ENCODE peak calls at places on chromosomes 11 and 22, in six cellular contexts. R is AG10803, G is BJ, A is choroid plexus epithelial cell, C is HCT116, S is sigmoid colon. U is an unnamed sample.

GRCh38 chr22:24807284-24807950 is 1.4 kb downstream of the SGSM1 start:
- DNase-seq in R (no peak), G (no peak), A (peak), C (no peak), S (no peak), U (no peak)

GRCh38 chr22:37214431-37215025 is 2.3 kb upstream of the SSTR3 start:
- DNase-seq in R (no peak), G (no peak), A (no peak), C (no peak), S (peak), U (no peak)

GRCh38 chr11:131924446-131925240 is 554.2 kb downstream of the NTM start:
- DNase-seq in R (peak), G (no peak), A (peak), C (no peak), S (no peak), U (peak)

GRCh38 chr11:122732342-122733300 is 77.1 kb downstream of the UBASH3B start:
- DNase-seq in R (no peak), G (no peak), A (no peak), C (no peak), S (no peak), U (no peak)

GRCh38 chr11:120707098-120707497 is 195.6 kb downstream of the GRIK4 start:
- DNase-seq in R (peak), G (no peak), A (peak), C (no peak), S (no peak), U (no peak)

GRCh38 chr22:22927888-22928665 is 40.5 kb downstream of the IGLL5 start:
- DNase-seq in R (no peak), G (no peak), A (no peak), C (no peak), S (no peak), U (no peak)

GRCh38 chr11:66862559-66863037 is 5.7 kb downstream of the LRFN4 start:
- DNase-seq in R (no peak), G (no peak), A (no peak), C (no peak), S (peak), U (no peak)

GRCh38 chr11:6413791-6414231 is 5.1 kb downstream of the APBB1 start:
- DNase-seq in R (peak), G (no peak), A (no peak), C (no peak), S (no peak), U (no peak)

GRCh38 chr22:29626497-29627195 is 23.2 kb downstream of the NF2 start:
- DNase-seq in R (peak), G (peak), A (peak), C (no peak), S (no peak), U (peak)

GRCh38 chr22:47965066-47965465 is 1202.6 kb downstream of the TBC1D22A start:
- DNase-seq in R (no peak), G (no peak), A (no peak), C (no peak), S (no peak), U (no peak)

GRCh38 chr11:131815631-131816030 is 445.2 kb downstream of the NTM start:
- DNase-seq in R (no peak), G (no peak), A (peak), C (no peak), S (no peak), U (no peak)

GRCh38 chr11:47607380-47607779 is 13.2 kb upstream of the C1QTNF4 start:
- DNase-seq in R (peak), G (peak), A (peak), C (no peak), S (no peak), U (no peak)

GRCh38 chr11:84558085-84558905 is 1068.8 kb downstream of the DLG2 start:
- DNase-seq in R (peak), G (peak), A (peak), C (peak), S (no peak), U (peak)

GRCh38 chr22:45963821-45964220 is 13.1 kb downstream of the WNT7B start:
- DNase-seq in R (no peak), G (no peak), A (no peak), C (no peak), S (no peak), U (no peak)

GRCh38 chr22:36323182-36323854 is 64.4 kb downstream of the MYH9 start:
- DNase-seq in R (peak), G (no peak), A (peak), C (no peak), S (peak), U (no peak)

GRCh38 chr11:59429924-59430516 is 3.8 kb upstream of the OR5A2 start:
- DNase-seq in R (peak), G (no peak), A (peak), C (peak), S (no peak), U (peak)

GRCh38 chr11:32108576-32108975 is 17.7 kb downstream of the RCN1 start:
- DNase-seq in R (no peak), G (no peak), A (no peak), C (no peak), S (no peak), U (no peak)

GRCh38 chr11:19646308-19646707 is 66.3 kb upstream of the NAV2 start:
- DNase-seq in R (peak), G (no peak), A (no peak), C (no peak), S (no peak), U (no peak)

GRCh38 chr11:28528217-28528616 is 420.0 kb downstream of the METTL15 start:
- DNase-seq in R (peak), G (no peak), A (no peak), C (no peak), S (no peak), U (no peak)

GRCh38 chr11:126357055-126357962 is 1.8 kb downstream of the ST3GAL4 start:
- DNase-seq in R (no peak), G (no peak), A (no peak), C (no peak), S (peak), U (no peak)

GRCh38 chr11:20443596-20443995 is 56.1 kb downstream of the PRMT3 start:
- DNase-seq in R (peak), G (no peak), A (peak), C (peak), S (no peak), U (no peak)

GRCh38 chr11:34161812-34162506 is 56.5 kb downstream of the NAT10 start:
- DNase-seq in R (no peak), G (no peak), A (peak), C (no peak), S (no peak), U (no peak)

GRCh38 chr11:73176892-73177155 is 34.7 kb upstream of the FCHSD2 start:
- DNase-seq in R (no peak), G (no peak), A (no peak), C (no peak), S (peak), U (no peak)

GRCh38 chr22:42949159-42949558 is 65.8 kb downstream of the PACSIN2 start:
- DNase-seq in R (peak), G (no peak), A (peak), C (no peak), S (no peak), U (no peak)

GRCh38 chr11:122628691-122629555 is 26.6 kb upstream of the UBASH3B start:
- DNase-seq in R (peak), G (no peak), A (peak), C (peak), S (peak), U (no peak)

GRCh38 chr22:28029201-28029948 is 110.3 kb upstream of the PITPNB start:
- DNase-seq in R (peak), G (no peak), A (no peak), C (no peak), S (no peak), U (no peak)

GRCh38 chr11:76578655-76579046 is 91.9 kb downstream of the LRRC32 start:
- DNase-seq in R (no peak), G (no peak), A (no peak), C (no peak), S (no peak), U (no peak)

GRCh38 chr22:38872172-38872830 is at the start of gene CBX6:
- DNase-seq in R (peak), G (no peak), A (peak), C (peak), S (peak), U (no peak)
- TF ChIP-seq CTCF in R (no peak), G (no peak), A (no peak), C (no peak), S (no peak), U (no peak)

GRCh38 chr11:57235761-57236703 is 1.0 kb downstream of the APLNR start:
- DNase-seq in R (no peak), G (no peak), A (no peak), C (no peak), S (no peak), U (no peak)
- H3K4me3 ChIP-seq in R (no peak), G (no peak), A (no peak), C (no peak), S (no peak), U (no peak)

GRCh38 chr22:49026476-49027121 is 801.1 kb downstream of the BRD1 start:
- DNase-seq in R (no peak), G (no peak), A (no peak), C (no peak), S (no peak), U (no peak)
- TF ChIP-seq CTCF in R (no peak), G (no peak), A (no peak), C (no peak), S (no peak), U (no peak)

DNA sequence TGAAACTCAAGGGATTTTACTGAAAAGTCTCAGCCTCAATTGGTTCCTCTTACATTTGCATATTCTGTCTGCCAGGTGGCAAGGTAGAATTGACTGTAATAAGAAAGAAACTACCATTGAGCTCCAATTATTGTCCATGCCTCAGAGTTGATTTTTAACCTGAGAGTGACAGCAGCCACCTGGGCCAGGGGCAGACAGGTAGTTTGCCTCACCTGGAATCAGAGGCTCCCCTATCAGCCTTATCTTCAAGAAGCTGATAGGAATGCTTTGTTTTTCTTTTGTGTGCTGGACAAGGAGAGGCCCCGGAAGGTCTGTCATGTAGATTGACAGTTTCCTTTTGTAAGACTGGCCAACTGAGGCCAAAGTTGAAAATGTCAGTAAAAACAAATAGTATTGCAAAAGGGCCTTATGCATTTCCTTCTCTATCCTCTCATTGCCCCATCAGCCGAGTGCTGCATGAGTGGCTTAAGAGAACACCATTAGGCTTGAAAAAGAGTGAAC is 34.1 kb downstream of the CD44 start:
- DNase-seq in R (no peak), G (no peak), A (peak), C (no peak), S (no peak), U (no peak)
- H3K4me3 ChIP-seq in R (no peak), G (no peak), A (no peak), C (no peak), S (no peak), U (no peak)

GRCh38 chr11:65485820-65486219 is 13.0 kb upstream of the MALAT1 start:
- DNase-seq in R (no peak), G (no peak), A (no peak), C (no peak), S (peak), U (no peak)

GRCh38 chr11:65486570-65487466 is 12.0 kb upstream of the MALAT1 start:
- DNase-seq in R (no peak), G (no peak), A (no peak), C (no peak), S (peak), U (no peak)

GRCh38 chr11:65489061-65489705 is 9.7 kb upstream of the MALAT1 start:
- DNase-seq in R (peak), G (peak), A (peak), C (no peak), S (peak), U (no peak)

GRCh38 chr11:65488273-65489058 is 10.4 kb upstream of the MALAT1 start:
- DNase-seq in R (peak), G (no peak), A (peak), C (no peak), S (peak), U (no peak)

GRCh38 chr11:65487467-65488272 is 11.2 kb upstream of the MALAT1 start:
- DNase-seq in R (peak), G (peak), A (peak), C (peak), S (peak), U (peak)
- TF ChIP-seq CTCF in R (no peak), G (no peak), A (no peak), C (no peak), S (no peak), U (peak)

GRCh38 chr11:69270929-69271328 is 23.0 kb upstream of the MYEOV start:
- DNase-seq in R (no peak), G (no peak), A (no peak), C (no peak), S (no peak), U (no peak)
- H3K4me3 ChIP-seq in R (no peak), G (no peak), A (no peak), C (no peak), S (no peak), U (no peak)